ENCODE peak calls at places on chromosomes 16 and 17, in ten cellular contexts. One of them, this sample, is unnamed.
A peak's percentile ranks its signal among the peaks of the same experiment; 100 is the strongest.

GRCh38 chr16:87328846-87329245 is 11.7 kb upstream of the C16orf95 start:
- DNase-seq in stomach: no peak
- DNase-seq in GM12865: no peak
- DNase-seq in neural crest cell: no peak
- DNase-seq in tibial artery: no peak
- DNase-seq in lower lobe of right lung: peak; percentile 12
- DNase-seq in fibroblast of pulmonary artery: no peak
- DNase-seq in cardiac fibroblast: no peak
- DNase-seq in omental fat pad: no peak
- DNase-seq in heart left ventricle: peak; percentile 20
- DNase-seq in this sample: no peak

GRCh38 chr17:66416207-66416940 is 114.0 kb downstream of the PRKCA start:
- DNase-seq in stomach: no peak
- DNase-seq in heart left ventricle: no peak
- DNase-seq in tibial artery: no peak
- DNase-seq in fibroblast of pulmonary artery: no peak
- DNase-seq in omental fat pad: no peak
- DNase-seq in GM12865: no peak
- DNase-seq in lower lobe of right lung: no peak
- DNase-seq in neural crest cell: no peak
- DNase-seq in cardiac fibroblast: no peak
- DNase-seq in this sample: no peak

GRCh38 chr16:27449434-27450188 is 47.6 kb downstream of the IL21R start:
- DNase-seq in GM12865: peak; percentile 82
- DNase-seq in fibroblast of pulmonary artery: no peak
- DNase-seq in omental fat pad: no peak
- DNase-seq in neural crest cell: no peak
- DNase-seq in tibial artery: no peak
- DNase-seq in stomach: peak; percentile 43
- DNase-seq in heart left ventricle: no peak
- DNase-seq in lower lobe of right lung: no peak
- DNase-seq in cardiac fibroblast: no peak
- DNase-seq in this sample: no peak

GRCh38 chr16:11901091-11901490 is 14.7 kb downstream of the GSPT1 start:
- DNase-seq in heart left ventricle: no peak
- DNase-seq in fibroblast of pulmonary artery: no peak
- DNase-seq in cardiac fibroblast: peak; percentile 15
- DNase-seq in omental fat pad: no peak
- DNase-seq in lower lobe of right lung: no peak
- DNase-seq in neural crest cell: no peak
- DNase-seq in GM12865: no peak
- DNase-seq in tibial artery: no peak
- DNase-seq in stomach: no peak
- DNase-seq in this sample: no peak

GRCh38 chr17:17413821-17414220 is 63.0 kb upstream of the MED9 start:
- DNase-seq in tibial artery: no peak
- DNase-seq in lower lobe of right lung: no peak
- DNase-seq in heart left ventricle: no peak
- DNase-seq in neural crest cell: no peak
- DNase-seq in stomach: no peak
- DNase-seq in fibroblast of pulmonary artery: no peak
- DNase-seq in cardiac fibroblast: peak; percentile 72
- DNase-seq in omental fat pad: no peak
- DNase-seq in GM12865: no peak
- DNase-seq in this sample: no peak

GRCh38 chr17:66737524-66737923 is 97.4 kb upstream of the CACNG5 start:
- DNase-seq in GM12865: no peak
- DNase-seq in neural crest cell: peak; percentile 37
- DNase-seq in fibroblast of pulmonary artery: peak; percentile 58
- DNase-seq in stomach: no peak
- DNase-seq in heart left ventricle: peak; percentile 61
- DNase-seq in tibial artery: peak; percentile 27
- DNase-seq in lower lobe of right lung: no peak
- DNase-seq in omental fat pad: no peak
- DNase-seq in cardiac fibroblast: peak; percentile 21
- DNase-seq in this sample: no peak

GRCh38 chr17:5630434-5630833 is 46.1 kb upstream of the NLRP1 start:
- DNase-seq in omental fat pad: no peak
- DNase-seq in heart left ventricle: no peak
- DNase-seq in tibial artery: no peak
- DNase-seq in cardiac fibroblast: peak; percentile 86
- DNase-seq in lower lobe of right lung: no peak
- DNase-seq in fibroblast of pulmonary artery: peak; percentile 17
- DNase-seq in neural crest cell: no peak
- DNase-seq in GM12865: no peak
- DNase-seq in stomach: no peak
- DNase-seq in this sample: no peak

GRCh38 chr17:41812176-41813038 is at the start of gene FKBP10:
- DNase-seq in stomach: peak; percentile 39
- DNase-seq in neural crest cell: peak; percentile 81
- DNase-seq in omental fat pad: no peak
- DNase-seq in cardiac fibroblast: peak; percentile 88
- DNase-seq in tibial artery: peak; percentile 88
- DNase-seq in GM12865: peak; percentile 28
- DNase-seq in fibroblast of pulmonary artery: peak; percentile 88
- DNase-seq in heart left ventricle: peak; percentile 81
- DNase-seq in lower lobe of right lung: no peak
- DNase-seq in this sample: peak; percentile 67

GRCh38 chr16:15950869-15951268 is 1.5 kb downstream of the ABCC1 start:
- DNase-seq in cardiac fibroblast: no peak
- DNase-seq in neural crest cell: no peak
- DNase-seq in omental fat pad: no peak
- DNase-seq in fibroblast of pulmonary artery: no peak
- DNase-seq in GM12865: no peak
- DNase-seq in stomach: no peak
- DNase-seq in lower lobe of right lung: no peak
- DNase-seq in heart left ventricle: no peak
- DNase-seq in tibial artery: no peak
- DNase-seq in this sample: no peak

GRCh38 chr17:60128171-60128859 is 21.5 kb upstream of the CA4 start:
- DNase-seq in heart left ventricle: no peak
- DNase-seq in cardiac fibroblast: no peak
- DNase-seq in stomach: no peak
- DNase-seq in lower lobe of right lung: no peak
- DNase-seq in omental fat pad: no peak
- DNase-seq in tibial artery: no peak
- DNase-seq in neural crest cell: no peak
- DNase-seq in fibroblast of pulmonary artery: no peak
- DNase-seq in GM12865: no peak
- DNase-seq in this sample: no peak

GRCh38 chr17:82215095-82215971 is 2.7 kb upstream of the CCDC57 start:
- DNase-seq in GM12865: peak; percentile 58
- DNase-seq in lower lobe of right lung: no peak
- DNase-seq in neural crest cell: no peak
- DNase-seq in cardiac fibroblast: peak; percentile 5
- DNase-seq in omental fat pad: no peak
- DNase-seq in heart left ventricle: no peak
- DNase-seq in tibial artery: no peak
- DNase-seq in stomach: no peak
- DNase-seq in fibroblast of pulmonary artery: no peak
- DNase-seq in this sample: no peak

GRCh38 chr17:77382356-77382911 is 241.7 kb downstream of the SEC14L1 start:
- DNase-seq in stomach: no peak
- DNase-seq in tibial artery: no peak
- DNase-seq in fibroblast of pulmonary artery: no peak
- DNase-seq in lower lobe of right lung: no peak
- DNase-seq in omental fat pad: no peak
- DNase-seq in heart left ventricle: no peak
- DNase-seq in cardiac fibroblast: no peak
- DNase-seq in neural crest cell: no peak
- DNase-seq in GM12865: peak; percentile 28
- DNase-seq in this sample: no peak
- TF ChIP-seq CTCF in stomach: no peak
- TF ChIP-seq CTCF in tibial artery: no peak
- TF ChIP-seq CTCF in fibroblast of pulmonary artery: no peak
- TF ChIP-seq CTCF in lower lobe of right lung: no peak
- TF ChIP-seq CTCF in omental fat pad: no peak
- TF ChIP-seq CTCF in heart left ventricle: no peak
- TF ChIP-seq CTCF in cardiac fibroblast: no peak
- TF ChIP-seq CTCF in neural crest cell: no peak
- TF ChIP-seq CTCF in GM12865: no peak
- TF ChIP-seq CTCF in this sample: no peak

GRCh38 chr17:50145532-50146229 is 4.8 kb downstream of the PPP1R9B start:
- DNase-seq in GM12865: no peak
- DNase-seq in tibial artery: no peak
- DNase-seq in fibroblast of pulmonary artery: no peak
- DNase-seq in cardiac fibroblast: no peak
- DNase-seq in lower lobe of right lung: no peak
- DNase-seq in stomach: no peak
- DNase-seq in omental fat pad: no peak
- DNase-seq in neural crest cell: no peak
- DNase-seq in heart left ventricle: no peak
- DNase-seq in this sample: no peak

GRCh38 chr17:50144845-50145531 is 5.5 kb downstream of the PPP1R9B start:
- DNase-seq in tibial artery: no peak
- DNase-seq in omental fat pad: no peak
- DNase-seq in neural crest cell: no peak
- DNase-seq in heart left ventricle: peak; percentile 59
- DNase-seq in stomach: peak; percentile 44
- DNase-seq in GM12865: no peak
- DNase-seq in lower lobe of right lung: no peak
- DNase-seq in cardiac fibroblast: no peak
- DNase-seq in fibroblast of pulmonary artery: no peak
- DNase-seq in this sample: no peak

GRCh38 chr17:50147841-50148225 is 2.6 kb downstream of the PPP1R9B start:
- DNase-seq in cardiac fibroblast: no peak
- DNase-seq in tibial artery: peak; percentile 75
- DNase-seq in GM12865: peak; percentile 59
- DNase-seq in stomach: no peak
- DNase-seq in fibroblast of pulmonary artery: peak; percentile 45
- DNase-seq in heart left ventricle: no peak
- DNase-seq in lower lobe of right lung: no peak
- DNase-seq in omental fat pad: no peak
- DNase-seq in neural crest cell: no peak
- DNase-seq in this sample: no peak

GRCh38 chr17:50146927-50147640 is 3.4 kb downstream of the PPP1R9B start:
- DNase-seq in tibial artery: peak; percentile 89
- DNase-seq in neural crest cell: no peak
- DNase-seq in GM12865: peak; percentile 56
- DNase-seq in lower lobe of right lung: no peak
- DNase-seq in cardiac fibroblast: no peak
- DNase-seq in fibroblast of pulmonary artery: no peak
- DNase-seq in heart left ventricle: peak; percentile 41
- DNase-seq in stomach: no peak
- DNase-seq in omental fat pad: no peak
- DNase-seq in this sample: no peak

GRCh38 chr17:50146230-50146926 is 4.1 kb downstream of the PPP1R9B start:
- DNase-seq in GM12865: no peak
- DNase-seq in cardiac fibroblast: no peak
- DNase-seq in tibial artery: no peak
- DNase-seq in omental fat pad: no peak
- DNase-seq in lower lobe of right lung: no peak
- DNase-seq in heart left ventricle: peak; percentile 11
- DNase-seq in stomach: no peak
- DNase-seq in neural crest cell: no peak
- DNase-seq in fibroblast of pulmonary artery: no peak
- DNase-seq in this sample: no peak
- TF ChIP-seq CTCF in GM12865: peak; percentile 18
- TF ChIP-seq CTCF in cardiac fibroblast: no peak
- TF ChIP-seq CTCF in tibial artery: no peak
- TF ChIP-seq CTCF in omental fat pad: no peak
- TF ChIP-seq CTCF in lower lobe of right lung: no peak
- TF ChIP-seq CTCF in heart left ventricle: no peak
- TF ChIP-seq CTCF in stomach: no peak
- TF ChIP-seq CTCF in neural crest cell: no peak
- TF ChIP-seq CTCF in fibroblast of pulmonary artery: no peak
- TF ChIP-seq CTCF in this sample: no peak

DNA sequence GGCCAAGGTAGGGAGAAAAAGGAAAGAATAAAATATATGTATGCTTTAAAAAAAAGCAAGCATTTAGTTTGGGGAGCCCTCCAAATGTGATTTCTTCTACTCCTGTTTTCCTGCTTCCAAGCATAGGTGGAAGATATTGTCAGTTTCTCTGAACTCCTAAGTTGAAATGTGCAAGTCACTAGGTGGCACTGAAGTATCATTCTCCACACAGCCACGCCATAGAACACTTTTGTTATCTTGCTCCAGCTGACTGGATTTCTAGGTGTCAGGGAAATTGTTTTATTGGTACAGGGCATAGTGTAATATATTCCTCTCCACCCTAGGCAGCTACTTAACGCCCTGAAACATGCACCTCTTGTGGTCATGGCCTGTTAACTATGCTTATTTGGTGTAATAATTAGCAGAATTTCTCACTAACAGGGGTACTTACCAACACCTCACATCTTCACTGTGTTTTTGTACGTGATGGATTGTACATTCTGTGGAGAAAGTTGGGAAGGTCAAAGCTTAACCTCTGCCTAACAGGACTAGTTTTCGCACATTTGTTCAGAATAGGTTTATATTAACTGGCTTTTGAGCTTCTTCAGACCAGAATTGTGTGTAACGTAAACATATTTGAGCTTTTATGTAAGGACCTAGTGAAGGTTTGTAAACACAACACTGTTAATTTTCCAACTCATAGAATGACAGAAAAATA is 69.3 kb downstream of the FTO start:
- DNase-seq in heart left ventricle: peak; percentile 35
- DNase-seq in neural crest cell: no peak
- DNase-seq in tibial artery: no peak
- DNase-seq in lower lobe of right lung: no peak
- DNase-seq in omental fat pad: no peak
- DNase-seq in fibroblast of pulmonary artery: peak; percentile 88
- DNase-seq in stomach: peak; percentile 29
- DNase-seq in GM12865: peak; percentile 28
- DNase-seq in cardiac fibroblast: peak; percentile 90
- DNase-seq in this sample: no peak
- TF ChIP-seq CTCF in heart left ventricle: peak; percentile 68
- TF ChIP-seq CTCF in neural crest cell: peak; percentile 76
- TF ChIP-seq CTCF in tibial artery: peak; percentile 51
- TF ChIP-seq CTCF in lower lobe of right lung: peak; percentile 60
- TF ChIP-seq CTCF in omental fat pad: no peak
- TF ChIP-seq CTCF in fibroblast of pulmonary artery: peak; percentile 73
- TF ChIP-seq CTCF in stomach: no peak
- TF ChIP-seq CTCF in GM12865: peak; percentile 49
- TF ChIP-seq CTCF in cardiac fibroblast: peak; percentile 63
- TF ChIP-seq CTCF in this sample: peak; percentile 65

DNA sequence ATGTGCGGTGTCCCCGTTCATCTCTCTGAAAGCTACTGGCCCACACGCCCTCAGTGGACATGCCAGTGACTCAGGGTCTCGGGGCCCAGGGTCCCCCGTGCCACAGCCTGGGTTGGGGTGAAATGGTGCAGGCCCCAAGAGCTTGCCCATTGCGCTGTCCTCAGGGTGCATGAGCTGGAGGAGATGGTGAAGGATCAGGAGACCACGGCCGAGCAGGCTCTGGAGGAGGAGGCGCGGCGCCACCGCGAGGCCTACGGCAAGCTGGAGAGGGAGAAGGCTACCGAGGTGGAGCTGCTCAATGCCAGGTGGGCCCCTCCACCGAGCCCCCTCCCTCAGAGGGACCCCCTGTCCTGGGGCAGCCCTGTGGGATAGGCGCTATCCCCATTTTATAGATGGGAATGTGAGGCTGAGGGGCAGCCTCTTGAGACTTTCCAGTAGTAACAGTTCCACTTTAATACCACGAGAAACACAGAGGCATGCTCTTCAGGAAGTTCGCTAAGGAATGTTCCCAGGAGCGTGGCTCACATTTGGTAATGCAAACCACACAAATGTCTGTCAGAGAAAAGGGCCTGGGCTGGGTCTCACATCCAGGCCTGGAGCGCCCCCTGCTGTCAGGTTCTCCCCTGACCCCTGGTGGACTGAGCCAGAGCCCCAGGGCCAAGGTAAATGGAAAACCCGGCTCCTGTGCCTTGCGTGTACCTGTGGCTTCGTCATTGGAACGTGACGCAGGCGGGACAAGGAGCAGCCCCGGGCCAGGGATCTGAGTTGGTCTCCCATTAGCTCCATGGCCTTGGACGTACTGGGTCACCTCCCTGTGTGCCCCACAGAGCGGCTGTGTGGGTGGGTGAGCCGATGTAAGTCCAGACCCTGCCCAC is 133.7 kb downstream of the RAB11FIP4 start:
- DNase-seq in GM12865: peak; percentile 83
- DNase-seq in fibroblast of pulmonary artery: peak; percentile 95
- DNase-seq in neural crest cell: peak; percentile 98
- DNase-seq in cardiac fibroblast: peak; percentile 95
- DNase-seq in tibial artery: peak; percentile 90
- DNase-seq in omental fat pad: peak; percentile 98
- DNase-seq in stomach: peak; percentile 95
- DNase-seq in heart left ventricle: peak; percentile 81
- DNase-seq in lower lobe of right lung: peak; percentile 91
- DNase-seq in this sample: peak; percentile 92
- TF ChIP-seq CTCF in GM12865: peak; percentile 93
- TF ChIP-seq CTCF in fibroblast of pulmonary artery: peak; percentile 91
- TF ChIP-seq CTCF in neural crest cell: peak; percentile 93
- TF ChIP-seq CTCF in cardiac fibroblast: peak; percentile 94
- TF ChIP-seq CTCF in tibial artery: peak; percentile 96
- TF ChIP-seq CTCF in omental fat pad: no peak
- TF ChIP-seq CTCF in stomach: peak; percentile 85
- TF ChIP-seq CTCF in heart left ventricle: peak; percentile 89
- TF ChIP-seq CTCF in lower lobe of right lung: peak; percentile 94
- TF ChIP-seq CTCF in this sample: peak; percentile 97